ENCODE peak calls at places on chromosomes 5 and 9, in four cellular contexts. D, P, J and M are unnamed samples.
A peak's percentile ranks its signal among the peaks of the same experiment; 100 is the strongest.

GRCh38 chr9:115250646-115251045 is 132.7 kb upstream of the TNC start:
- DNase-seq in D (no peak), P (no peak), J (no peak), M (no peak)

GRCh38 chr5:16819522-16820167 is 116.4 kb downstream of the MYO10 start:
- DNase-seq in D (no peak), P (no peak), J (no peak), M (no peak)

GRCh38 chr5:122192883-122193496 is 63.6 kb downstream of the ZNF474 start:
- DNase-seq in D (peak; percentile 48), P (no peak), J (no peak), M (no peak)

GRCh38 chr9:12681620-12682019 is 11.6 kb upstream of the TYRP1 start:
- DNase-seq in D (no peak), P (no peak), J (no peak), M (no peak)

GRCh38 chr5:32687167-32687831 is 23.8 kb upstream of the NPR3 start:
- DNase-seq in D (no peak), P (no peak), J (peak; percentile 64), M (no peak)

GRCh38 chr5:91383956-91384300 is 811 bp upstream of the ARRDC3 start:
- DNase-seq in D (peak; percentile 23), P (peak; percentile 50), J (no peak), M (no peak)

GRCh38 chr9:114310471-114311450 is 12.1 kb upstream of the ORM1 start:
- DNase-seq in D (no peak), P (no peak), J (peak; percentile 20), M (no peak)

GRCh38 chr5:36744041-36744677 is 132.4 kb upstream of the NIPBL start:
- DNase-seq in D (no peak), P (no peak), J (no peak), M (no peak)

GRCh38 chr5:134738963-134739661 is 764 bp downstream of the CAMLG start:
- DNase-seq in D (peak; percentile 27), P (peak; percentile 54), J (no peak), M (peak; percentile 21)

GRCh38 chr9:21812415-21812814 is 10.0 kb downstream of the MTAP start:
- DNase-seq in D (no peak), P (no peak), J (no peak), M (no peak)

GRCh38 chr9:133331641-133332380 is 4.2 kb downstream of the SURF6 start:
- DNase-seq in D (no peak), P (peak; percentile 29), J (no peak), M (no peak)

GRCh38 chr9:116674210-116674980 is 12.7 kb upstream of the TRIM32 start:
- DNase-seq in D (no peak), P (no peak), J (no peak), M (no peak)

GRCh38 chr9:36317766-36318165 is 59.5 kb upstream of the GNE start:
- DNase-seq in D (no peak), P (no peak), J (peak; percentile 69), M (no peak)

GRCh38 chr5:137611011-137611580 is 112.0 kb upstream of the SPOCK1 start:
- DNase-seq in D (no peak), P (no peak), J (no peak), M (no peak)

GRCh38 chr5:55160493-55161209 is 680 bp downstream of the GPX8 start:
- DNase-seq in D (no peak), P (no peak), J (peak; percentile 34), M (no peak)

GRCh38 chr5:103094737-103095136 is 25.2 kb downstream of the GIN1 start:
- DNase-seq in D (no peak), P (no peak), J (no peak), M (no peak)

GRCh38 chr9:120475341-120475740 is 104.6 kb downstream of the CDK5RAP2 start:
- DNase-seq in D (no peak), P (no peak), J (no peak), M (no peak)

GRCh38 chr5:137333461-137333860 is 165.7 kb downstream of the SPOCK1 start:
- DNase-seq in D (no peak), P (no peak), J (no peak), M (no peak)

GRCh38 chr5:64767959-64768357 is 533 bp downstream of the SREK1IP1 start:
- DNase-seq in D (no peak), P (peak; percentile 27), J (no peak), M (peak; percentile 18)

GRCh38 chr5:23330726-23331125 is 176.7 kb upstream of the PRDM9 start:
- DNase-seq in D (no peak), P (no peak), J (no peak), M (no peak)

GRCh38 chr5:35803221-35803651 is 53.5 kb upstream of the IL7R start:
- DNase-seq in D (peak; percentile 46), P (peak; percentile 60), J (no peak), M (no peak)

GRCh38 chr9:107693620-107694326 is 204.2 kb upstream of the KLF4 start:
- DNase-seq in D (no peak), P (no peak), J (no peak), M (no peak)

GRCh38 chr9:14501366-14501765 is 187.4 kb upstream of the NFIB start:
- DNase-seq in D (no peak), P (no peak), J (no peak), M (no peak)

GRCh38 chr5:176818391-176819098 is 8.2 kb downstream of the UNC5A start:
- DNase-seq in D (no peak), P (peak; percentile 75), J (no peak), M (peak; percentile 22)

GRCh38 chr5:92559743-92560142 is 1021.3 kb downstream of the NR2F1-AS1 start:
- DNase-seq in D (no peak), P (no peak), J (no peak), M (no peak)

GRCh38 chr9:90141723-90142122 is 500.9 kb downstream of the DIRAS2 start:
- DNase-seq in D (no peak), P (no peak), J (no peak), M (no peak)

GRCh38 chr5:108728566-108729305 is 19.0 kb upstream of the FER start:
- DNase-seq in D (no peak), P (peak; percentile 86), J (no peak), M (peak; percentile 16)

GRCh38 chr5:141657937-141658545 is 6.8 kb upstream of the FCHSD1 start:
- DNase-seq in D (no peak), P (no peak), J (no peak), M (no peak)

GRCh38 chr9:78316151-78316892 is 19.4 kb downstream of the PSAT1 start:
- DNase-seq in D (no peak), P (no peak), J (no peak), M (no peak)

GRCh38 chr5:178385472-178385853 is 152.9 kb upstream of the PHYKPL start:
- DNase-seq in D (no peak), P (no peak), J (no peak), M (no peak)

GRCh38 chr5:146078566-146078965 is 26.8 kb downstream of the PLAC8L1 start:
- DNase-seq in D (no peak), P (no peak), J (no peak), M (no peak)

GRCh38 chr5:17379188-17379951 is 118.7 kb upstream of the TAF11L2 start:
- DNase-seq in D (no peak), P (no peak), J (no peak), M (no peak)

GRCh38 chr9:109181284-109181683 is 14.2 kb upstream of the FRRS1L start:
- DNase-seq in D (no peak), P (no peak), J (no peak), M (no peak)

GRCh38 chr9:129052592-129052991 is 16.2 kb downstream of the MIGA2 start:
- DNase-seq in D (no peak), P (no peak), J (peak; percentile 99), M (no peak)

GRCh38 chr9:34240021-34240420 is 61.2 kb downstream of the UBAP1 start:
- DNase-seq in D (no peak), P (no peak), J (no peak), M (no peak)

GRCh38 chr5:156589859-156590216 is 260.3 kb upstream of the PPP1R2B start:
- DNase-seq in D (no peak), P (no peak), J (no peak), M (no peak)

DNA sequence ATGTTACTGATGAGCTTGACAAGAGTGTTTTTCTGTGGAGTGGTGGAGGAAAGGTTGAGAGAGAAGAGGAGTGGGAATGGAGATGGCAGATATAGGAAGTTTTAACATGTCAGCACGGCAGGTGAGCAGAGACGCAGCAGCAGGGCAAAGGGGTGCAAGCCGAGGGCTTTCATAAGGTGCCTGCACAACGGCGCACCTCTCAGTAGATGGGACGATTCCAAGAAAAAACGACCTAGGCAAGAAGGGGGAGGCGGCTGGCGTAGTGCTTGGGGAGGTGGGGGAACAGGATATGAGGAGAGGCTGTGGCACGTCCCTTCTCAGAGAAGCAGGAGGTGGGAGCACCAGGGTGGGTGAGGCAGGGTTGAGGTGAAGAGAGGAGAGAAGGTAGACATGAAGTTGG is 24.5 kb downstream of the ARPC5L start:
- DNase-seq in D (no peak), P (no peak), J (no peak), M (no peak)
- H3K36me3 ChIP-seq in D (peaks cover 35% of the 10 kb centered on the region), P (peaks cover 64% of the 10 kb centered on the region), J (peaks cover 100% of the 10 kb centered on the region), M (peaks cover 38% of the 10 kb centered on the region)

DNA sequence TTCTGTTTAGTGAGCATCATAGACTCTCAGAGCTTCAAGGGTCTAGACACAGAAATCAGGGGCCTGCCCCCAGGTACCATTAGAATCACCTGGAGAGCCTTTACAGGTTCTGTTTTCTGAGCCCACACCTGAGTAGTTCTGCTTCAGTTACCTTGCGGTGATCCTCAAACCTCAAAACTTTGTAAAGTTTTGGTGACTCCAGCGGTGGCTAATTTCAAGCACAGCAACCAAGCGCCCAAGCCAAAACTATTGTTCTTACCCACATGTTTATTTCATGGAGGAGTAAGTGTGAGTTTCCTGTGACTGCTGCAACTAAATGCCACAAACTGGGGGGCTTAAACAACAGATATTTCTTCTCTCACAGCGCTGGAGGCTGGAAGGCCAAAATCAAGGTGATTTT is 108.9 kb downstream of the FOXD1 start:
- DNase-seq in D (no peak), P (no peak), J (no peak), M (no peak)
- H3K27ac ChIP-seq in D (no peak overlapping the region), P (no peak overlapping the region), J (no peak overlapping the region), M (no peak overlapping the region)

GRCh38 chr5:175735701-175736100 is 77.8 kb downstream of the HRH2 start:
- DNase-seq in D (no peak), P (no peak), J (no peak), M (no peak)

GRCh38 chr5:175731756-175732465 is 74.0 kb downstream of the HRH2 start:
- DNase-seq in D (no peak), P (no peak), J (no peak), M (no peak)

GRCh38 chr5:175733017-175733416 is 75.1 kb downstream of the HRH2 start:
- DNase-seq in D (no peak), P (no peak), J (no peak), M (no peak)

GRCh38 chr5:175734501-175734900 is 76.6 kb downstream of the HRH2 start:
- DNase-seq in D (no peak), P (no peak), J (no peak), M (no peak)

DNA sequence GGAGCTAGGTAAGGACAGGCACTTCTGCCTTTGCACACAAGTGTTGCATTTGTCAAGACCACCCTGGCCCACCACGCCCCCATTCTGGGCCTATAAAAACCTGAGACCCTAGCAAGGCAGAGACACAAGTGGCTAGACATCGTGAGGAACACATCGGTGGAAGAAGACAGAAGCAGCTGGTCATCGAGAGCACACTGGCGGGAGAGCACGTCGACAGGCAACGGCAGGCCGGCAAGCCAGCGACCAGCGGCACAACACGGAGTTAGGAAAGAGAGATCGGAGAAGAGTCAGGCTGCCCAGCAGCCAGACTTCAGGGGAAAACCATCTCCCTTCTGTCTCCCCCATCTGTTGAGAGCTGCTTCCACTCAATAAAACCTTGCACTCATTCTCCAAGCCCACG is 76.1 kb downstream of the HRH2 start:
- DNase-seq in D (no peak), P (no peak), J (no peak), M (no peak)
- H3K27me3 ChIP-seq in D (no peaks in the 10 kb centered on the region), P (peaks cover 4% of the 10 kb centered on the region), J (peaks cover 19% of the 10 kb centered on the region), M (peaks cover 6% of the 10 kb centered on the region)

GRCh38 chr9:104817437-104817836 is 53.5 kb downstream of the NIPSNAP3B start:
- DNase-seq in D (no peak), P (no peak), J (no peak), M (no peak)
- H3K36me3 ChIP-seq in D (peaks cover 65% of the 10 kb centered on the region), P (no peaks in the 10 kb centered on the region), J (peaks cover 100% of the 10 kb centered on the region), M (no peaks in the 10 kb centered on the region)

GRCh38 chr5:58983496-58983895 is 400.6 kb downstream of the RAB3C start:
- DNase-seq in D (no peak), P (no peak), J (no peak), M (no peak)
- H3K27ac ChIP-seq in D (no peak overlapping the region), P (no peak overlapping the region), J (no peak overlapping the region), M (no peak overlapping the region)